ENCODE peak calls at places on chromosomes 4 and X, in four cellular contexts. M, J, X and S are unnamed samples.

GRCh38 chr4:91681544-91681943 is 622.2 kb upstream of the GRID2 start:
- DNase-seq in M (no peak), J (no peak), X (peak), S (peak)

GRCh38 chr4:15832523-15833451 is 54.7 kb downstream of the CD38 start:
- DNase-seq in M (no peak), J (no peak), X (peak), S (peak)

GRCh38 chr4:155546451-155546850 is 120.2 kb upstream of the GUCY1A1 start:
- DNase-seq in M (no peak), J (peak), X (peak), S (peak)

GRCh38 chr4:61527886-61528285 is 327.8 kb downstream of the ADGRL3 start:
- DNase-seq in M (no peak), J (no peak), X (no peak), S (no peak)

GRCh38 chr4:142021761-142022160 is 385.4 kb downstream of the IL15 start:
- DNase-seq in M (no peak), J (no peak), X (no peak), S (no peak)

GRCh38 chr4:155494037-155494718 is 117.4 kb upstream of the MAP9 start:
- DNase-seq in M (no peak), J (no peak), X (no peak), S (no peak)

GRCh38 chrX:40897768-40898167 is 162.4 kb upstream of the MED14 start:
- DNase-seq in M (peak), J (no peak), X (no peak), S (no peak)

GRCh38 chr4:78799551-78800495 is 23.7 kb downstream of the BMP2K start:
- DNase-seq in M (no peak), J (no peak), X (peak), S (peak)

GRCh38 chr4:107736037-107736436 is 16.0 kb upstream of the PAPSS1 start:
- DNase-seq in M (no peak), J (no peak), X (no peak), S (no peak)

GRCh38 chr4:134408897-134409296 is 207.3 kb upstream of the PABPC4L start:
- DNase-seq in M (no peak), J (no peak), X (no peak), S (no peak)

GRCh38 chr4:77782102-77782835 is 36.9 kb downstream of the CNOT6L start:
- DNase-seq in M (no peak), J (no peak), X (no peak), S (no peak)

GRCh38 chrX:49061490-49061889 is 2.7 kb downstream of the CCDC120 start:
- DNase-seq in M (no peak), J (no peak), X (no peak), S (no peak)

GRCh38 chrX:49060914-49061313 is 2.1 kb downstream of the CCDC120 start:
- DNase-seq in M (no peak), J (no peak), X (no peak), S (no peak)

GRCh38 chrX:49059209-49060191 is 701 bp downstream of the CCDC120 start:
- DNase-seq in M (no peak), J (no peak), X (peak), S (no peak)

GRCh38 chrX:49061916-49062315 is 3.1 kb downstream of the CCDC120 start:
- DNase-seq in M (no peak), J (no peak), X (no peak), S (no peak)

DNA sequence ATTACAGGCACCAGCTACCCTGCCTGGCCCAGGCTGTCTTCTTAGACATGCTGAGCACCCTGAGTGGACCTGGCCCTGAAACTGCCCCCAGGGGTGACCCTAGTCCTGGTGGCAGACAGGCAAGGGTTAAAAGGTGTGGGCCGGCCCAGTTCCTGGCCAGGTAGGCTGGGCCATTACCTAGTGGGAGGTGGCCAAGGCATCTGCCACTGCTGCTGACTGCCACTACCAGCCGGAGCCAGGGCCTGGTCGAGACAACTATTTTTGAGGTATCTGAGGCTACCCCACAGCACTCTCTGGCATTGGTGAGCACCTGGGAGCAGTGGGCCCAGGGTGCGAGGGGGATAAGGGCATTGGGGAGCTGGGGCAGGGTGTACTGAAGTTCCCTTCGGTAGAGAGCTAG is at the start of gene CCDC120:
- DNase-seq in M (peak), J (no peak), X (peak), S (peak)
- H3K4me3 ChIP-seq in M (peak), J (no peak), X (peak), S (peak)

GRCh38 chrX:119784747-119785446 is 6.5 kb downstream of the RPL39 start:
- DNase-seq in M (peak), J (peak), X (peak), S (no peak)
- TF ChIP-seq CTCF in M (peak), J (peak), X (peak), S (peak)

GRCh38 chr4:186840222-186840701 is 116.6 kb upstream of the FAT1 start:
- DNase-seq in M (no peak), J (no peak), X (no peak), S (no peak)
- H3K4me3 ChIP-seq in M (no peak), J (no peak), X (no peak), S (no peak)

DNA sequence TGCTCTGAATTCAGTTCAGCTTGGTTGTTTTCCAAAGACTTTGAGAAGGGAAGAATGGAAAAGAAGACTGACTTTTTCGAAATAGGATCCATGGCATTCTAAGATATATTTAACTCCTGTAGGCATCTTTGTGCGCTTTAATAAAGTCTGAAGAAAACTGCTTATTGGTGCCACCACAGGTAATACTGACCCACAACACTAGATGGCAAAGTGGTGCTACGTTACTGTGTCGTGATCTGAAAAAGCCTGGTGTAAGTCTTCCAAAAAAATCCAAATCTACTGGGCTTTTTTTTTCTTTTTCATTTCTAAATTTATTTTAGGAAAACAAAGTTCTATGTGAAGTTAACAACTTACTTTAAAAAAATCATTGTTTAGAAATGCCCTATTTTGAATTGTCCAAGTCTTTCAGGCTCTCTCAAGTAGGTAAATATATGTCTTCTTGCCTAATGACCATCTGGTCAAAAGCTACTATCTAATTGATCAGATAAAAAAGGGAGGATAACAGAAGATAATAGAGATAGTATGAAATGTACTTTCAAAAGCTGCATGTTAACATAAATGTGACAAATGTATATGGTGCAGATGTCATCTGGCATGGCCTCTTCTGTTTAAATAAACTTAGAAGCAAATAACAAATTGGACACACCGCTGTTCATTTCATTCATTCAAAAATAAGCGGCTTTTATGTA is 47.0 kb upstream of the MID1IP1 start:
- DNase-seq in M (peak), J (peak), X (peak), S (peak)
- TF ChIP-seq CTCF in M (peak), J (peak), X (peak), S (peak)

DNA sequence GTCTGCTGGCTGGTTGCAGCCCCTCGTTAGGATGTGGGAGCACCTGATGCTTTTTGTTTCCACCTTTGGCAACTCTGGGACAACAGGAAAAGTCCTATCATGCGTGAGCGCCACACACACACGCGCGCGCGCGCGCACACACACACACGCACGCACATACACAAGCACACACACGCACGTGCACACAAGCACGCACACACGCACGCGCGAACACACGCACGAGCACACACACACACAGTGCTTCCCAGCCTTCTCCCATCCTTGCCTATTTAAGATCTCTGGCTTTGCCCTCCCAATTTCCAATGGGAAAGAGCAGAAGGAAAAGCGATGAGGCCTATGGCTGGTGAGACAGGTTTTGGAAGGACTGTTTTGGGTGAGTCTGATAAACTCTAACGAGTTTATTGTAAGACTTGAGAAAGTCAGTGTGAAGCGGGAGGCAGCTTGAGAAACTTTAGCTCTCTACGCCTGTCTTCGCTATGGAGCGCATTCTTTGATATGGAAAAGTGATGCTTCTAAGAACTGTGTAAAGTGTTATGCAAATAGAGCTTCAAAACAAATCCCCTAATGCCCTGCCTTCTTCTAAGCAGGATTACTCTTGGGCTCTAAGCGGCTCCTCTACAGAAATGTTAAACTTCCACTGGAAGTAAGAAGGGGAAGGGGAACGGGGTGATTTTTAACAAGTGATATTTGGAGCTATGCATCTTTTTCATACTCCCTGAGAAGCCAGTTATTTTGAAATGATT is 11.8 kb downstream of the SUPT20HL1 start:
- DNase-seq in M (no peak), J (no peak), X (no peak), S (no peak)
- H3K4me3 ChIP-seq in M (no peak), J (no peak), X (no peak), S (no peak)

GRCh38 chr4:149549911-149550310 is 265.7 kb downstream of the IQCM start:
- DNase-seq in M (no peak), J (no peak), X (peak), S (peak)
- TF ChIP-seq CTCF in M (no peak), J (no peak), X (no peak), S (peak)

GRCh38 chrX:101028562-101028961 is 23.3 kb downstream of the TRMT2B start:
- DNase-seq in M (no peak), J (no peak), X (no peak), S (no peak)
- H3K4me3 ChIP-seq in M (no peak), J (no peak), X (no peak), S (no peak)

GRCh38 chr4:74056114-74056857 is 17.8 kb upstream of the CXCL3 start:
- DNase-seq in M (no peak), J (peak), X (peak), S (peak)

GRCh38 chr4:74056858-74057562 is 18.5 kb upstream of the CXCL3 start:
- DNase-seq in M (no peak), J (peak), X (peak), S (peak)

GRCh38 chr4:74055096-74055495 is 16.6 kb upstream of the CXCL3 start:
- DNase-seq in M (no peak), J (no peak), X (no peak), S (no peak)

GRCh38 chr4:74055498-74055897 is 17.0 kb upstream of the CXCL3 start:
- DNase-seq in M (no peak), J (no peak), X (no peak), S (no peak)

DNA sequence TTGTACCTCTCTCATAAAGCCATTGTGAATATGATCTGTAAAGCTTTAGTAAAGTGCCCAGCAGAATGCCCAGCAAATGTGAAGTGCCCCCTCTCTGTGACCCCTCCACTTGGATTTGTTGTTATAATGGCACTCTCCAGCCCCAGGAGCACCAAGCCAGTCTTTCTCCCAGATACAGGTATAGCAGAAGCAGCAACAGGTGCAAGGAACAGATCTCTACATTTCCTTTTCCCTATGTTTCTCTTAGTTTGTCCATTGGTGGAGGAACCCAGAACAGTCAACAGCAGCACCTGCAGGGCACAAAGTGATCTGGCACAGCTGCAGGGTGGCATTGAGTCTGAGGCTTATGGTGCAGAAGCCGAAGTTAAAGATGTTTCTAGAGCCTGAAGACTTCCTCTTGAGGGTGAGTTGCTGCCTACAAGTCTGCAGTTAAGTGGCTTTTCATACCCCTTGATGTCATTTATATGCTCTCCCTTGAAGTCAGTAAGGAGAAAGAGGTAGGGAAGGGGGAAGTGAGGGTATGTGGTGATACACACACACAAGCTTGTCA is 16.1 kb upstream of the CXCL3 start:
- DNase-seq in M (no peak), J (no peak), X (no peak), S (no peak)
- TF ChIP-seq CTCF in M (no peak), J (no peak), X (no peak), S (no peak)

GRCh38 chrX:103845165-103845653 is 13.2 kb upstream of the RAB9B start:
- DNase-seq in M (peak), J (peak), X (peak), S (peak)
- H3K4me3 ChIP-seq in M (no peak), J (no peak), X (no peak), S (no peak)